ENCODE peak calls at places on chromosome 15, in four cellular contexts. O, I, Q and Z are unnamed samples.

GRCh38 chr15:73838795-73839565 is 34.4 kb upstream of the TBC1D21 start:
- DNase-seq in O (peak), I (no peak), Q (peak), Z (no peak)

GRCh38 chr15:36844453-36845094 is 255.8 kb downstream of the MEIS2 start:
- DNase-seq in O (no peak), I (peak), Q (no peak), Z (no peak)

GRCh38 chr15:66735909-66736305 is 33.9 kb downstream of the SMAD6 start:
- DNase-seq in O (no peak), I (no peak), Q (no peak), Z (no peak)

GRCh38 chr15:54187325-54187724 is 209.1 kb downstream of the UNC13C start:
- DNase-seq in O (no peak), I (no peak), Q (no peak), Z (no peak)

GRCh38 chr15:73598540-73599195 is 34.5 kb downstream of the NPTN start:
- DNase-seq in O (no peak), I (no peak), Q (no peak), Z (no peak)

GRCh38 chr15:98773616-98774015 is 125.3 kb downstream of the IGF1R start:
- DNase-seq in O (no peak), I (no peak), Q (no peak), Z (no peak)

GRCh38 chr15:33242669-33243191 is 48.2 kb upstream of the FMN1 start:
- DNase-seq in O (no peak), I (no peak), Q (no peak), Z (no peak)

GRCh38 chr15:68511073-68511991 is 67.5 kb upstream of the CORO2B start:
- DNase-seq in O (peak), I (no peak), Q (no peak), Z (no peak)

GRCh38 chr15:96285715-96286367 is 44.7 kb upstream of the NR2F2 start:
- DNase-seq in O (no peak), I (no peak), Q (peak), Z (no peak)

GRCh38 chr15:35925634-35926380 is 379.8 kb upstream of the DPH6 start:
- DNase-seq in O (no peak), I (no peak), Q (no peak), Z (peak)

GRCh38 chr15:71189723-71190122 is 74.5 kb downstream of the THSD4 start:
- DNase-seq in O (no peak), I (no peak), Q (no peak), Z (no peak)

GRCh38 chr15:101131489-101132389 is 120.1 kb downstream of the CHSY1 start:
- DNase-seq in O (no peak), I (no peak), Q (no peak), Z (no peak)

GRCh38 chr15:33027636-33028035 is 166.9 kb downstream of the FMN1 start:
- DNase-seq in O (no peak), I (no peak), Q (no peak), Z (no peak)

GRCh38 chr15:37981781-37982180 is 47.3 kb downstream of the TMCO5A start:
- DNase-seq in O (no peak), I (peak), Q (no peak), Z (no peak)

GRCh38 chr15:48604567-48604966 is 40.9 kb downstream of the FBN1 start:
- DNase-seq in O (no peak), I (no peak), Q (no peak), Z (no peak)

GRCh38 chr15:68053997-68054657 is at the start of gene PIAS1:
- DNase-seq in O (peak), I (peak), Q (peak), Z (peak)

GRCh38 chr15:67194171-67195114 is 60.0 kb downstream of the AAGAB start:
- DNase-seq in O (no peak), I (no peak), Q (peak), Z (no peak)

GRCh38 chr15:34618073-34618472 is 34.6 kb upstream of the GOLGA8B start:
- DNase-seq in O (no peak), I (no peak), Q (no peak), Z (no peak)

GRCh38 chr15:80804970-80805495 is 25.9 kb downstream of the CEMIP start:
- DNase-seq in O (no peak), I (peak), Q (no peak), Z (no peak)

GRCh38 chr15:41918506-41919126 is 24.8 kb upstream of the SPTBN5 start:
- DNase-seq in O (no peak), I (no peak), Q (no peak), Z (no peak)
- TF ChIP-seq POLR2A in O (no peak), I (no peak), Q (no peak), Z (no peak)

DNA sequence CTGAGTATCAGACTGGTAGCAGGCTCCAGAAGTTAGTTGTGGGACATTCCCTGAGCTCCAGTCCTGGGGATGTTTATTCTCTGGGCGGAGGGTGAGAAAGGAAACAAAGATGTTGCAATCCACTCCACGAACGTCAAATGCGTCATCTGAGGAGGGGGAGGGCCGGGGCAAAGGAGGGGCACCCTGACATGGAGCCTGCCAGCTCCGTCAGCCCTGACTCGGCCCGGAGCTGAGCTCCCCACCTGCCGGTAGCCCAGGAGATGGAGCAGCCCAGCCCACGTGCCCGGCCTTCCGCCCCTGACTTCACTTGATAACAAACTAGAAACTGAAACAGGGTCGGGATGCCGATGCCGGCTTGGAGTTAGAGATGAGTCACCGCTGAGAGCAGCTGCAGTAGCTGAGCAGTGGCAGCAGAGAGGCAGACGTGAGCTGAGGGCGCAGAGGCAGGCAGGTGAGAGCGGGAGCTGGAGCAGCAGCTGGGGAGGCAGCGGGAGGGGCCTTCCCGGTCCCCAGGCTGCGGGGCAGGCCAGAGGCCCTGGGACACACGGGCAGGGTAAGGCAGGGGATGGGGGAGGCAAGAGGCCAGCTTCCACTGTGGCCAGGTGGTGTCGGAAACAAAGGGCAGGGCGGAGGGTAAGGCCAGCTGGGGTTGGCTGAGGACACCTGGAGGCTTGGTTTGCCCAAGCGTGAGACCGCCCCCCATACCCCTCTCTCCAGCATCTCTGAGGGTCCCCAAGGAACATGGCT is at the start of gene ISG20:
- DNase-seq in O (peak), I (peak), Q (peak), Z (peak)
- TF ChIP-seq POLR2A in O (peak), I (peak), Q (peak), Z (no peak)

GRCh38 chr15:29686445-29687203 is 135.6 kb downstream of the TJP1 start:
- DNase-seq in O (peak), I (no peak), Q (no peak), Z (no peak)
- TF ChIP-seq POLR2A in O (no peak), I (no peak), Q (no peak), Z (no peak)

DNA sequence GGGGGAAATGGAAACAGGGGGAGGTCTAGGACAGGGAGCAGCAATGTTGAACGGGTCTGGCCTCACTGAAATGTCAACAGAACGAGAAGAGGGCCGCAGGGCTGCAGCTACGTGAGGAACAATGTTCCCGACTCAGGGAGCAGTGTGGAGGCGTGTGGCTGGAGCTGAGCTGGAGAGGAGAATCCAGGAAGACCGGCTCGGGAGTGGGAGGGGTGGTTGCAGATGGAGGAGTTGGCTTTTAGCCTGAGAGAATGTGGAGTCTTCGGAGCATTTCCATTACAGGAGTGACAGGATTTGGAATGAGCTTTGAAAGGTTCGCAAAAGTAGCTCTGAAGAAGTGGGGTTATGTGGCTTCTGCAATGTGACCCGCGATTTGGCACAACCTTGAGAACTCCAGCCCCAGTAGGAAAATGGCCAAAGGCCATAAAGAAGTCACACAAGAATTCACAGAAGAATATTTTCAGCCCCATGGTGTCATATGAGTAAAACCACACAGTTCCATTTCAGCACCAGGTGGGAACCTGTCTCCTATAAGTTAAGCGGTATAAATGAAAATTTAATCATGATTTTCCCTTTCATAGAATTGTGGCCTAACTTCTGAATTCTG is 78.8 kb upstream of the NSMCE3 start:
- DNase-seq in O (no peak), I (no peak), Q (no peak), Z (no peak)
- TF ChIP-seq POLR2A in O (no peak), I (no peak), Q (no peak), Z (no peak)

DNA sequence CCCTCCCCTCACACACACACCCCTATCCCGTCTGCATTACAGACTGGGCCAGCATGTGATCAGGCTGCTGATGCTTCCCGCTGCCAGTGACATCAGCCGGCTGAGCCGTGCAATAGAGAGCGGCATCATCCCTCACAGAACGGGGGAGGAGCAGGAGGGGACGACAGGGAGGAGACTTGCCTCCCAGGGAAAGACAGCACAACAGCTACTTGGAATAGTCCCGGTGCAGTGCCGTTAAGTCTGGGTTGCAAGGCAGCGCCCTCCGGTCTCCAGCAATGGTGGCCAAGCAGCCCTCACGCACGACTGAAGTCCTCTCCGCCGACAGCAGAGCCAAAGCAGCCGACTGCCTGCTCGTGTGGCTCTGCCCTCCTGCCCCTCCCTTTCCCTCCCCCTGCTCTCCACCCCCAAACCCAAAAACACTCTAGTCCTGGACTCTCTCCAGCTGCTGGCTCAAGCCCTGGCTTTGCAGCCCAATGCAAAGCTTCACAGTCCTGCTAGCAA is 31.5 kb upstream of the RPS17 start:
- DNase-seq in O (peak), I (no peak), Q (peak), Z (peak)
- TF ChIP-seq POLR2A in O (peak), I (no peak), Q (peak), Z (peak)

GRCh38 chr15:90084876-90085423 is 17.3 kb downstream of the IDH2 start:
- DNase-seq in O (no peak), I (no peak), Q (no peak), Z (no peak)
- TF ChIP-seq POLR2A in O (no peak), I (no peak), Q (no peak), Z (no peak)

GRCh38 chr15:89395461-89395875 is 60.8 kb upstream of the POLG start:
- DNase-seq in O (no peak), I (no peak), Q (no peak), Z (no peak)
- TF ChIP-seq POLR2A in O (no peak), I (no peak), Q (no peak), Z (no peak)